ENCODE peak calls at places on chromosomes 13 and 19, in nine cellular contexts. L is fibroblast of mammary gland; Z is endodermal cell; A is brain microvascular endothelial cell; C is cardiac fibroblast; R is cardiac muscle cell; D is CD8-positive, alpha-beta T cell; X is lower leg skin; G is tibial nerve. T is an unnamed sample.

GRCh38 chr19:23790641-23791488 is 32.2 kb upstream of the ZNF681 start:
- DNase-seq in L (no peak), Z (no peak), A (no peak), C (no peak), R (no peak), D (no peak), X (no peak), G (no peak), T (no peak)

GRCh38 chr13:40164137-40164536 is 502.3 kb downstream of the FOXO1 start:
- DNase-seq in L (peak; percentile 86), Z (no peak), A (no peak), C (peak; percentile 68), R (no peak), D (no peak), X (no peak), G (no peak), T (no peak)

GRCh38 chr13:52765991-52766390 is 26.4 kb upstream of the CNMD start:
- DNase-seq in L (no peak), Z (no peak), A (no peak), C (no peak), R (no peak), D (no peak), X (no peak), G (no peak), T (no peak)

GRCh38 chr19:39112338-39112890 is 13.2 kb upstream of the PAK4 start:
- DNase-seq in L (peak; percentile 23), Z (no peak), A (no peak), C (peak; percentile 62), R (no peak), D (no peak), X (no peak), G (no peak), T (no peak)

GRCh38 chr19:19384486-19384885 is 21.0 kb upstream of the GATAD2A start:
- DNase-seq in L (no peak), Z (no peak), A (no peak), C (no peak), R (no peak), D (no peak), X (no peak), G (no peak), T (no peak)

GRCh38 chr13:52706074-52706473 is 33.5 kb downstream of the CNMD start:
- DNase-seq in L (no peak), Z (no peak), A (no peak), C (no peak), R (no peak), D (no peak), X (no peak), G (no peak), T (no peak)

GRCh38 chr13:38399540-38399939 is 49.9 kb downstream of the UFM1 start:
- DNase-seq in L (no peak), Z (no peak), A (no peak), C (no peak), R (no peak), D (no peak), X (no peak), G (no peak), T (no peak)

GRCh38 chr19:41701401-41702075 is 6.9 kb upstream of the CEACAM5 start:
- DNase-seq in L (no peak), Z (peak; percentile 82), A (no peak), C (no peak), R (no peak), D (no peak), X (peak; percentile 66), G (no peak), T (no peak)

GRCh38 chr19:15636026-15636425 is 4.7 kb upstream of the CYP4F3 start:
- DNase-seq in L (no peak), Z (no peak), A (no peak), C (no peak), R (no peak), D (no peak), X (no peak), G (no peak), T (no peak)

GRCh38 chr13:20873348-20873747 is 29.2 kb downstream of the XPO4 start:
- DNase-seq in L (peak; percentile 76), Z (no peak), A (no peak), C (peak; percentile 52), R (peak; percentile 21), D (no peak), X (no peak), G (no peak), T (no peak)

GRCh38 chr19:49786432-49786831 is 19.6 kb downstream of the AP2A1 start:
- DNase-seq in L (peak; percentile 83), Z (no peak), A (peak; percentile 23), C (peak; percentile 55), R (peak; percentile 20), D (no peak), X (no peak), G (no peak), T (no peak)

GRCh38 chr13:77859450-77859849 is 59.2 kb downstream of the EDNRB start:
- DNase-seq in L (peak; percentile 96), Z (no peak), A (no peak), C (peak; percentile 95), R (peak; percentile 92), D (no peak), X (no peak), G (no peak), T (no peak)

GRCh38 chr13:35906636-35907035 is 224.5 kb downstream of the DCLK1 start:
- DNase-seq in L (no peak), Z (no peak), A (no peak), C (no peak), R (no peak), D (no peak), X (no peak), G (no peak), T (no peak)

GRCh38 chr13:27016871-27017270 is 154.7 kb downstream of the USP12 start:
- DNase-seq in L (no peak), Z (peak; percentile 17), A (no peak), C (no peak), R (no peak), D (no peak), X (peak; percentile 29), G (no peak), T (no peak)

GRCh38 chr19:49770529-49770928 is 3.7 kb downstream of the AP2A1 start:
- DNase-seq in L (no peak), Z (no peak), A (no peak), C (no peak), R (no peak), D (no peak), X (no peak), G (no peak), T (no peak)

DNA sequence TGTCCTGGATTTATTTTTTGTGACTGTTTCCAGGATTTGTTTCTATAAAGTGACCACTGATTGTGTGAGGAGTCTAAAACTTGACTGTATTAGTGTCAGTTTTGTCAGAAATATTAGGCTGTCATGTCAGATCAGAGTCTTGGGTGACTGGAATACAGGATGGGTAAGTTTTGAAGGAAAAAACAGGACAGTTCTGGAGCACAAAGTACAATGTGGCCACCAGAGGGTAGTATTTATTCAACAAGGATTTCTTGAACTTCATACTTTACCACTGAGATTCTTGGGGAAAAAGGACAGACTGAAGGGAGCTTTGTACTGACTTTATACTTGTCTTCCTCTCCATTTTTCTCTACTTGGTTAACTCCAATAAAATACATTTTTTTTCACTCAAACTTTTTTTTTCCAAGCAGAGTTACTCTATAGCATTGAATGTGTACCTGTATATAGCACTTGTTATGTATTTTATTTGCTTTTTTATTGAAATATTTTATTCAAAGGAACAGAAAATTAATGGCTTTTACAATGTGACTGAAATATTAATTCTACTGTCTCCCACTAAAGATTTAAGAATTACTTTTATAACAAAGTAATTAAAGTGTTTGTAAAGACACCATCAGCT is 51.1 kb downstream of the LMO7 start:
- DNase-seq in L (peak; percentile 68), Z (no peak), A (peak; percentile 41), C (peak; percentile 74), R (peak; percentile 62), D (no peak), X (no peak), G (no peak), T (no peak)
- TF ChIP-seq CTCF in L (peak; percentile 57), Z (peak; percentile 80), A (peak; percentile 58), C (peak; percentile 46), R (peak; percentile 60), D (no peak), X (no peak), G (peak; percentile 47), T (peak; percentile 84)

GRCh38 chr13:94711561-94712286 is 621 bp downstream of the SOX21 start:
- DNase-seq in L (peak; percentile 28), Z (no peak), A (no peak), C (peak; percentile 36), R (peak; percentile 18), D (no peak), X (no peak), G (no peak), T (peak; percentile 93)

GRCh38 chr13:94710081-94710809 is 2.1 kb downstream of the SOX21 start:
- DNase-seq in L (no peak), Z (no peak), A (no peak), C (no peak), R (no peak), D (no peak), X (no peak), G (no peak), T (no peak)

GRCh38 chr13:94712287-94712811 is at the start of gene SOX21:
- DNase-seq in L (no peak), Z (peak; percentile 78), A (no peak), C (no peak), R (no peak), D (no peak), X (peak; percentile 82), G (no peak), T (no peak)

GRCh38 chr13:94708971-94709614 is 3.3 kb downstream of the SOX21 start:
- DNase-seq in L (no peak), Z (no peak), A (no peak), C (no peak), R (no peak), D (no peak), X (no peak), G (no peak), T (no peak)

GRCh38 chr13:94710881-94711560 is 1.3 kb downstream of the SOX21 start:
- DNase-seq in L (no peak), Z (peak; percentile 86), A (no peak), C (no peak), R (no peak), D (no peak), X (no peak), G (no peak), T (peak; percentile 93)
- TF ChIP-seq CTCF in L (no peak), Z (peak; percentile 59), A (peak; percentile 4), C (no peak), R (no peak), D (no peak), X (no peak), G (no peak), T (peak; percentile 63)

DNA sequence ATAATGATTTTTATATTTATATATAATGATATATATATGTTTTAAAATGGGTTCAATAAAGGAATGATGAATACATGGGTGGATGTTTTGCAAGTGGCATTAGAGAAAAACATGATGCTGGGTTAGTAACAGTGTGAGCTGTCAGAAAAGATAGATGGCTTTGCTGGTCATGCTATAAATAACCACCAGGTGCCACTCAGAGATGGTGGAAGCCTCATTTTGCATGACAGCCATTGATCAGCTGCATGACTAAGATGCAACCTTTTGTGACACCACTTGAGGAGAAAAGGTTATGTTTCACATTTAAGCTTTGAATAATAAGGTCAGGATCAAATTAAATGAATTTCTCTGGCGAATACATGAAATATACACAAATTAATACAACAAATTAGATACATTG is 737.7 kb downstream of the PCDH9 start:
- DNase-seq in L (no peak), Z (peak; percentile 66), A (no peak), C (no peak), R (no peak), D (no peak), X (no peak), G (no peak), T (no peak)
- TF ChIP-seq CTCF in L (no peak), Z (peak; percentile 80), A (peak; percentile 47), C (peak; percentile 18), R (no peak), D (no peak), X (no peak), G (no peak), T (peak; percentile 42)

GRCh38 chr19:44649578-44650145 is 6.0 kb downstream of the PVR start:
- DNase-seq in L (no peak), Z (no peak), A (no peak), C (no peak), R (no peak), D (no peak), X (no peak), G (no peak), T (no peak)
- TF ChIP-seq CTCF in L (no peak), Z (no peak), A (no peak), C (no peak), R (no peak), D (no peak), X (no peak), G (no peak), T (no peak)

T was measured in chondrocyte.